ENCODE peak calls at places on chromosomes 12 and 14, in six cellular contexts. X, N, J, P, K and S are unnamed samples.

GRCh38 chr12:88579572-88579940 is 715 bp downstream of the KITLG start:
- DNase-seq in X (peak), N (peak), J (no peak), P (no peak), K (no peak), S (no peak)

GRCh38 chr12:24631691-24632090 is 317.2 kb downstream of the BCAT1 start:
- DNase-seq in X (no peak), N (no peak), J (no peak), P (no peak), K (no peak), S (no peak)

GRCh38 chr14:39033371-39033770 is 69.7 kb downstream of the SEC23A start:
- DNase-seq in X (no peak), N (no peak), J (no peak), P (peak), K (no peak), S (no peak)

GRCh38 chr14:68363841-68364711 is 428.8 kb downstream of the ZFP36L1 start:
- DNase-seq in X (peak), N (peak), J (no peak), P (peak), K (peak), S (no peak)

GRCh38 chr12:39840422-39840821 is 220.8 kb upstream of the ABCD2 start:
- DNase-seq in X (no peak), N (no peak), J (no peak), P (peak), K (no peak), S (no peak)

GRCh38 chr12:79451988-79452387 is 238.8 kb downstream of the PAWR start:
- DNase-seq in X (peak), N (no peak), J (no peak), P (peak), K (peak), S (no peak)

GRCh38 chr14:90060312-90060964 is 1.4 kb upstream of the KCNK13 start:
- DNase-seq in X (peak), N (peak), J (peak), P (peak), K (peak), S (peak)

GRCh38 chr14:94691658-94692029 is 78.3 kb downstream of the GSC start:
- DNase-seq in X (no peak), N (no peak), J (no peak), P (no peak), K (no peak), S (no peak)

GRCh38 chr14:99928963-99929362 is 135.8 kb downstream of the EML1 start:
- DNase-seq in X (no peak), N (no peak), J (no peak), P (no peak), K (no peak), S (no peak)

GRCh38 chr14:68958553-68958952 is 20.5 kb downstream of the ACTN1 start:
- DNase-seq in X (no peak), N (no peak), J (no peak), P (peak), K (no peak), S (no peak)

GRCh38 chr14:101153691-101154090 is 250.2 kb upstream of the RTL1 start:
- DNase-seq in X (no peak), N (no peak), J (no peak), P (peak), K (no peak), S (no peak)

GRCh38 chr14:22131749-22132476 is 457.1 kb downstream of the DAD1 start:
- DNase-seq in X (peak), N (peak), J (peak), P (no peak), K (peak), S (no peak)
- TF ChIP-seq MAX in X (no peak), N (no peak), J (no peak), P (no peak), K (no peak), S (no peak)

GRCh38 chr12:9227953-9228352 is 19.8 kb upstream of the PZP start:
- DNase-seq in X (no peak), N (no peak), J (no peak), P (no peak), K (no peak), S (no peak)
- TF ChIP-seq MAX in X (no peak), N (no peak), J (no peak), P (no peak), K (no peak), S (no peak)

GRCh38 chr14:93115069-93115919 is 431 bp downstream of the ITPK1 start:
- DNase-seq in X (peak), N (peak), J (peak), P (peak), K (peak), S (peak)
- TF ChIP-seq MAX in X (no peak), N (no peak), J (peak), P (no peak), K (no peak), S (no peak)

DNA sequence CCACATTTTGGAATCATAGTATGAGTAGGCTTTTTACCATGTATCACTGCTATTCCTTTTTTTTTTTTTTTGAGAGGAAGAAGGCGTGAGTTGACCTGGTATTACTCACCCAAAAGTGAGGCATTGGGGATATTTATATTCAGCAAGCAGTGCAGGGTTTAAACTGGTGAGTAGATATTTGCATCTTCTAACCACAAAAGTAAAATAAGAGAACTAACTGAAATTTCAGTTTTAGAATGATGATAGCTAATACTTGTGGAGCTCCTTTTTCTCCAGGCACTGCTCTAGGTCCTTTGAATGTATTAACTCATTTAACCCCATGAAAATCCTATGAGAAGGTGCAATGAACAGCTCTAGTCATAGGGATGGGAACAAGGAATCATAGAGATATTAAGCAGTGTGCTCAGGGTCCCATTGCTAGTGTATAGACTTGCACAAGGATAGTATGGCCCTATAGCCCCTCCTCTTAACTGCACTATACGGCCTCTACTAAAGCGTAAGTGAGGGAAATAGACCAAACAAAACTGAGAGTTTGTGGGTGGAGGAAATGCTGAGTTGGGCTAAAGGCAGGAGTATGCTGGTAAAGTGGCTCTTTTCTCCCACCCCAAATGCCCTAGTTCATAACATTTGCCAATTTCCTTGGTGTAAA is 104.3 kb upstream of the MAX start:
- DNase-seq in X (no peak), N (no peak), J (no peak), P (no peak), K (no peak), S (no peak)
- TF ChIP-seq MAX in X (no peak), N (no peak), J (no peak), P (no peak), K (no peak), S (no peak)

GRCh38 chr12:11795910-11796459 is 146.5 kb downstream of the ETV6 start:
- DNase-seq in X (peak), N (no peak), J (peak), P (peak), K (peak), S (peak)

GRCh38 chr12:11794751-11795150 is 145.3 kb downstream of the ETV6 start:
- DNase-seq in X (no peak), N (no peak), J (no peak), P (no peak), K (no peak), S (no peak)

GRCh38 chr12:11793896-11794295 is 144.4 kb downstream of the ETV6 start:
- DNase-seq in X (no peak), N (no peak), J (no peak), P (no peak), K (no peak), S (no peak)

GRCh38 chr12:11794311-11794710 is 144.8 kb downstream of the ETV6 start:
- DNase-seq in X (no peak), N (no peak), J (no peak), P (no peak), K (no peak), S (no peak)

DNA sequence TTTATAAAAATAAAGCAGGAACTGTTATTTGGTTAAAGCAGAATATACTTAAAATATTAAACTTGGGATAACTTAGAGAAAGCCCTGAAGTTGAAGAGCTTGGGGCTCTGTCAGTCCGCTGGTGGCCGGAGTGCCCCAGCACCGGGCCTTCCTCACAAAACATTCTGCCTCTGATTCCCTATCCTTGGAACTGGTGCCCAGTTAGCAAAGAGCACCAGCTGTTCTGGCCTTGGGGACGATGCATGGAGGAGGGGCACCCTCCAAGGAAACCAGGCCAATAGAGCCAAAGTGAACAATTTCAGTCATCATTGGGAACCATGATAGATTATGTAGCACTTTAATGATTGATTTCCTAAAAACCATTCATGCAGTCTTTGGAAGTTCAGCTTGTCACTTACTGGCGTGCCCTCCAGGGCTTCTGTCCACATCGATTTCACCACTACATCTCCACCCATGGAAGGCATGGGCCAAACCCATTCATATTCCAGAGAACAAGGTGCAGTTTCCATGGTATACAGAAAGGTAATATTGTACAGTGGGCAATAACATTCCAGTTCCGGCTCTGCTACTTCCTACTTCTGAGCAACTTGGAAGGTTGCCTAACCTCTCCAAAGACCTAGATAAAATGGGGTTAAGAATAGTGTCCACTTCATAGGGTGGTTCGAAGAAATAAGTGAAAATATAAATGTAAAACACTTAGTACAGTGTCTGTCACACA is 145.9 kb downstream of the ETV6 start:
- DNase-seq in X (no peak), N (no peak), J (no peak), P (no peak), K (no peak), S (peak)
- TF ChIP-seq MAX in X (no peak), N (no peak), J (no peak), P (no peak), K (no peak), S (no peak)

DNA sequence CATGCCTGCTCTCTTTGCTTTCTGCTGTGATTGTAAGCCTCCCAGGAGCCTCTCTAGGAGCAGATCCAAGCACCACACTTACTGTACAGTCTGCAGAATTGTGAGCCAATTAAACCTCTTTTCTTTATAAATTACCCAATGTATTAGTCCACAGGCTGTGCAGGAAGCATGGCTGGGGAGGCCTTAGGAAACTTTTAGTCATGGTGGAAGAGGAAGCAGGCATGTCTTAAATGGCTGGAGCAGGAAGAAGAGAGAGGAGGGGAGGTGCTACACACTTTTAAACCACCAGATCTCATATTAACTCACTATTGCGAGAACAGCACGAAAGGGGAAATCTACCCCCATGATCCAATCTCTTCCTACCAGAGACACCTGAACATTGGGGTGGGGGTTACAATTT is 108.9 kb downstream of the DERA start:
- DNase-seq in X (no peak), N (no peak), J (no peak), P (no peak), K (no peak), S (no peak)
- TF ChIP-seq MAX in X (no peak), N (no peak), J (no peak), P (no peak), K (no peak), S (no peak)

GRCh38 chr14:92144708-92145107 is 22.9 kb downstream of the CPSF2 start:
- DNase-seq in X (no peak), N (no peak), J (no peak), P (no peak), K (no peak), S (no peak)

GRCh38 chr14:92143309-92143708 is 21.5 kb downstream of the CPSF2 start:
- DNase-seq in X (no peak), N (no peak), J (no peak), P (no peak), K (no peak), S (no peak)

DNA sequence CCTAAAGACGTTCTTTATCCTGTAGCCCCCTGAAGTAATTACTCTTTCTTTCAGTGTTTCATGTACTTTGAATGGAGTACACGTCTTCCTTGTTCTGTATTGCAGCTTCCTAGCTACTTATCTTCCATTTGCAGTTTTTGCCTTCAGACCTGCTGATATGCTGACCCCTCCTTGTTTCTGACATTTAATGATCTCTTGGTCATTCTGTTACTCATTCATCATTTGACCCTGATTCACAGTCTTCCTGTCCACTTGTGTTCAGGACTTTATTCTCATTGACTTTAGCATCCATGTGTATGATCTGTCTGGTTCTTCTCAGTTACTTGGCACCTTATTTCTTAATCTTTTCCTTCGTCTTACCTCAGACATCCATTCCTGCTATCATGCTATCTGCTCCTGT is 22.2 kb downstream of the CPSF2 start:
- DNase-seq in X (no peak), N (no peak), J (peak), P (no peak), K (no peak), S (no peak)
- TF ChIP-seq MAX in X (no peak), N (no peak), J (no peak), P (no peak), K (no peak), S (no peak)

DNA sequence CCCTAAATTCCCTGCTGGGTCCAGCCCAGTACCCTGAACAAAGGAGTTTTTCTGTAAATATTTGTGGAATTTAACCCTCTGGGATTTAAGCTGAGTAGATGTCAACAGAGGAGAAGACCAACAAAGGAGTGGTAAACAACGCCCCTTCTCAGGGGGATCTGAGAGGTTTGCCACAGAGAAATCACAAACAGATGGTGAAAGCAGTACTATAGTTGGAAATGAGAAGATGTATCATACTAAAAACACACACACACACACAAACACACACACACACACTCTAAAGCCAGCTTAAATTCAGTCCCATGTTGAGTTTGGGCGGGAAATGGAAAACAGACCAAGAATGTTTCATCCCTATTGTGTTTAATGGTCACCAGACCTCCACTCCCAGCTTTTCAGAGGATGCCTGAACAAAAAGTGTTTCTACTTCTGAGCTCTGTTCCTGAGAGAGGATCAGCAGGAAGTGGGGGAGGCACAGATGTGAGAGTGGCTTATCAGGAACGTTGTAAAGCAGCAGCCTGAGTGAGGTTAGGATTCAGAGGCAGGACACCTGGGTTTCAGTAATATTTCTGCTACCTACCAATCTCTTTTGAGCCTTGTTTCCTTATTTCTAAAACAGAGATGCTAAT is 3.2 kb downstream of the BIN2 start:
- DNase-seq in X (peak), N (no peak), J (peak), P (no peak), K (no peak), S (no peak)
- TF ChIP-seq MAX in X (no peak), N (no peak), J (no peak), P (no peak), K (no peak), S (no peak)

DNA sequence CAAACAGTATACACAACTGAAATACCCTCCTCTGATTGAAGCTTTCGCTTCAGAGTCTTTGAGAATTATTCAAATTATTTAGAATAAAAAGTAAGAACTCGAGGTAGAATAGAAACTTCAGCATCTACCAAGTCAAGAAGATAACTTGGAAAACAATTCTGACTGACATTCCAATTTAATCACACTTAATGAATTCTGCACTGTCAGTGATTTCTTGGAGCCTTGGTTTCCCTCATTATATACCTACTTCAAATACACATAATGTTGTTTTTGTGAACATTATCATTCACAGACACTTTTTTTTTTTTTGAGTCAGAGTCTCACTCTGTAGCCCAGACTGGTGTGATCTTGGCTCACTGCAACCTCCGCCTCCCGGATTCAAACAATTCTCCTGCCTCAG is 27.9 kb downstream of the PPP2R5E start:
- DNase-seq in X (no peak), N (no peak), J (no peak), P (no peak), K (no peak), S (no peak)
- TF ChIP-seq MAX in X (no peak), N (no peak), J (no peak), P (no peak), K (no peak), S (no peak)